ENCODE peak calls at places on chromosomes 3 and 15, in six cellular contexts. F is DMS53; S is RPMI7951; K is NCI-H1105 treated with DMSO at 0.1 percent for 48 hours; W is CD8-positive, alpha-beta memory T cell; B is GM12892. X is an unnamed sample.

GRCh38 chr3:44056446-44057240 is 185.0 kb upstream of the TOPAZ1 start:
- DNase-seq in B (no peak), W (no peak), S (no peak), K (no peak), F (no peak), X (no peak)

GRCh38 chr15:99721896-99722295 is 11.3 kb downstream of the LYSMD4 start:
- DNase-seq in B (no peak), S (no peak), K (no peak), W (no peak), F (no peak), X (no peak)

GRCh38 chr3:160376681-160377080 is 22.3 kb downstream of the IFT80 start:
- DNase-seq in K (no peak), B (no peak), F (no peak), W (no peak), S (peak), X (no peak)

GRCh38 chr15:81312790-81313543 is 11.0 kb downstream of the STARD5 start:
- DNase-seq in S (peak), K (no peak), W (no peak), B (no peak), F (no peak), X (peak)

GRCh38 chr15:63288778-63289378 is 11.5 kb downstream of the APH1B start:
- DNase-seq in K (peak), B (no peak), S (peak), F (peak), W (peak), X (no peak)

GRCh38 chr3:99896482-99896881 is 78.8 kb downstream of the CMSS1 start:
- DNase-seq in K (peak), B (no peak), W (no peak), S (peak), F (peak), X (no peak)

GRCh38 chr15:60520825-60521368 is 42.0 kb upstream of the ICE2 start:
- DNase-seq in F (peak), B (peak), W (peak), S (peak), K (peak), X (peak)

GRCh38 chr3:52123106-52123708 is 31.0 kb downstream of the POC1A start:
- DNase-seq in K (peak), B (peak), S (peak), W (peak), F (peak), X (peak)

GRCh38 chr15:38226867-38227266 is 25.8 kb upstream of the SPRED1 start:
- DNase-seq in B (no peak), K (no peak), W (no peak), F (peak), S (peak), X (peak)

GRCh38 chr3:16866447-16867025 is 18.2 kb upstream of the PLCL2 start:
- DNase-seq in F (no peak), S (peak), W (peak), K (no peak), B (no peak), X (no peak)

GRCh38 chr3:37114251-37115145 is 59.9 kb downstream of the LRRFIP2 start:
- DNase-seq in S (peak), F (no peak), B (no peak), W (no peak), K (no peak), X (no peak)

GRCh38 chr15:54576303-54576935 is 598.2 kb downstream of the UNC13C start:
- DNase-seq in K (no peak), W (no peak), S (no peak), B (no peak), F (no peak), X (no peak)

GRCh38 chr15:24919446-24919845 is 35.3 kb upstream of the SNRPN start:
- DNase-seq in B (no peak), K (no peak), W (no peak), F (peak), S (no peak), X (no peak)

GRCh38 chr3:53707222-53707621 is 139.0 kb downstream of the CHDH start:
- DNase-seq in S (no peak), W (no peak), B (no peak), K (no peak), F (no peak), X (no peak)

GRCh38 chr3:125317761-125318496 is 57.2 kb downstream of the ZNF148 start:
- DNase-seq in W (no peak), K (peak), S (no peak), B (no peak), F (no peak), X (no peak)

GRCh38 chr15:91165850-91166249 is 65.8 kb downstream of the SV2B start:
- DNase-seq in S (no peak), B (no peak), F (peak), W (no peak), K (no peak), X (no peak)

GRCh38 chr15:78944202-78944625 is 632 bp downstream of the CTSH start:
- DNase-seq in B (no peak), F (peak), K (no peak), W (no peak), S (no peak), X (no peak)

GRCh38 chr15:100818927-100819326 is 60.7 kb upstream of the ALDH1A3 start:
- DNase-seq in B (no peak), W (no peak), F (no peak), K (no peak), S (peak), X (no peak)

GRCh38 chr15:80932989-80933388 is 56.6 kb downstream of the MESD start:
- DNase-seq in B (no peak), F (no peak), W (no peak), K (no peak), S (no peak), X (no peak)

GRCh38 chr3:194450341-194450740 is 36.5 kb downstream of the ATP13A3 start:
- DNase-seq in W (no peak), K (peak), S (no peak), B (no peak), F (peak), X (no peak)

GRCh38 chr3:146326875-146327543 is 76.1 kb upstream of the PLSCR4 start:
- DNase-seq in S (peak), K (peak), F (peak), W (no peak), B (no peak), X (no peak)

GRCh38 chr3:15360786-15361493 is 28.6 kb upstream of the SH3BP5 start:
- DNase-seq in B (no peak), F (no peak), S (no peak), W (no peak), K (no peak), X (no peak)

GRCh38 chr3:19146685-19147650 is 1.3 kb upstream of the KCNH8 start:
- DNase-seq in W (peak), B (peak), K (peak), F (peak), S (peak), X (peak)

GRCh38 chr3:23992051-23992628 is 47.1 kb downstream of the NR1D2 start:
- DNase-seq in S (peak), B (no peak), W (no peak), K (peak), F (peak), X (no peak)

GRCh38 chr3:140910860-140911259 is 30.8 kb upstream of the SLC25A36 start:
- DNase-seq in F (peak), B (no peak), K (no peak), S (peak), W (no peak), X (no peak)

GRCh38 chr3:114216186-114216970 is 21.0 kb downstream of the ZNF80 start:
- DNase-seq in F (no peak), B (no peak), S (no peak), W (no peak), K (no peak), X (no peak)